ENCODE peak calls at places on chromosomes 7 and 10, in eight cellular contexts. One of them, this sample, is unnamed.

GRCh38 chr10:58399410-58399809 is 14.2 kb downstream of the TFAM start:
- DNase-seq in fibroblast of villous mesenchyme: no peak
- DNase-seq in T-helper 9 cell: no peak
- DNase-seq in T follicular helper cell: no peak
- DNase-seq in activated T-helper 1 cell treated with anti-CD3 and anti-CD28 coated beads, Interleukin-12 subunit alpha, Interleukin-12 subunit beta, Interleukin-2, Interleukin-4 antibody, amounts not matched to agents 30 ng/mL and 10 ng/mL and 1 ng/mL, durations not matched to agents 14 hours and 24 hours and 36 hours: no peak
- DNase-seq in upper lobe of right lung: no peak
- DNase-seq in fibroblast of mammary gland: peak
- DNase-seq in C1 segment of cervical spinal cord: no peak
- DNase-seq in this sample: peak

GRCh38 chr10:80524190-80524589 is 13.5 kb upstream of the SH2D4B start:
- DNase-seq in fibroblast of villous mesenchyme: no peak
- DNase-seq in T-helper 9 cell: no peak
- DNase-seq in T follicular helper cell: no peak
- DNase-seq in activated T-helper 1 cell treated with anti-CD3 and anti-CD28 coated beads, Interleukin-12 subunit alpha, Interleukin-12 subunit beta, Interleukin-2, Interleukin-4 antibody, amounts not matched to agents 30 ng/mL and 10 ng/mL and 1 ng/mL, durations not matched to agents 14 hours and 24 hours and 36 hours: no peak
- DNase-seq in upper lobe of right lung: no peak
- DNase-seq in fibroblast of mammary gland: no peak
- DNase-seq in C1 segment of cervical spinal cord: no peak
- DNase-seq in this sample: no peak

GRCh38 chr10:3452234-3452633 is 279.7 kb upstream of the PITRM1 start:
- DNase-seq in fibroblast of villous mesenchyme: peak
- DNase-seq in T-helper 9 cell: no peak
- DNase-seq in T follicular helper cell: no peak
- DNase-seq in activated T-helper 1 cell treated with anti-CD3 and anti-CD28 coated beads, Interleukin-12 subunit alpha, Interleukin-12 subunit beta, Interleukin-2, Interleukin-4 antibody, amounts not matched to agents 30 ng/mL and 10 ng/mL and 1 ng/mL, durations not matched to agents 14 hours and 24 hours and 36 hours: no peak
- DNase-seq in upper lobe of right lung: no peak
- DNase-seq in fibroblast of mammary gland: peak
- DNase-seq in C1 segment of cervical spinal cord: no peak
- DNase-seq in this sample: peak

GRCh38 chr7:27181176-27181520 is 3.9 kb downstream of the HOXA11 start:
- DNase-seq in fibroblast of villous mesenchyme: peak
- DNase-seq in T-helper 9 cell: no peak
- DNase-seq in T follicular helper cell: no peak
- DNase-seq in activated T-helper 1 cell treated with anti-CD3 and anti-CD28 coated beads, Interleukin-12 subunit alpha, Interleukin-12 subunit beta, Interleukin-2, Interleukin-4 antibody, amounts not matched to agents 30 ng/mL and 10 ng/mL and 1 ng/mL, durations not matched to agents 14 hours and 24 hours and 36 hours: no peak
- DNase-seq in upper lobe of right lung: peak
- DNase-seq in fibroblast of mammary gland: no peak
- DNase-seq in C1 segment of cervical spinal cord: no peak
- DNase-seq in this sample: no peak

GRCh38 chr10:85612378-85612775 is 754.2 kb downstream of the GRID1 start:
- DNase-seq in fibroblast of villous mesenchyme: no peak
- DNase-seq in T-helper 9 cell: peak
- DNase-seq in T follicular helper cell: peak
- DNase-seq in activated T-helper 1 cell treated with anti-CD3 and anti-CD28 coated beads, Interleukin-12 subunit alpha, Interleukin-12 subunit beta, Interleukin-2, Interleukin-4 antibody, amounts not matched to agents 30 ng/mL and 10 ng/mL and 1 ng/mL, durations not matched to agents 14 hours and 24 hours and 36 hours: peak
- DNase-seq in upper lobe of right lung: no peak
- DNase-seq in fibroblast of mammary gland: no peak
- DNase-seq in C1 segment of cervical spinal cord: no peak
- DNase-seq in this sample: no peak

GRCh38 chr7:112001089-112001826 is 204.9 kb downstream of the DOCK4 start:
- DNase-seq in fibroblast of villous mesenchyme: peak
- DNase-seq in T-helper 9 cell: no peak
- DNase-seq in T follicular helper cell: no peak
- DNase-seq in activated T-helper 1 cell treated with anti-CD3 and anti-CD28 coated beads, Interleukin-12 subunit alpha, Interleukin-12 subunit beta, Interleukin-2, Interleukin-4 antibody, amounts not matched to agents 30 ng/mL and 10 ng/mL and 1 ng/mL, durations not matched to agents 14 hours and 24 hours and 36 hours: no peak
- DNase-seq in upper lobe of right lung: no peak
- DNase-seq in fibroblast of mammary gland: peak
- DNase-seq in C1 segment of cervical spinal cord: no peak
- DNase-seq in this sample: peak

GRCh38 chr10:124123141-124123540 is 29.7 kb upstream of the CHST15 start:
- DNase-seq in fibroblast of villous mesenchyme: no peak
- DNase-seq in T-helper 9 cell: no peak
- DNase-seq in T follicular helper cell: no peak
- DNase-seq in activated T-helper 1 cell treated with anti-CD3 and anti-CD28 coated beads, Interleukin-12 subunit alpha, Interleukin-12 subunit beta, Interleukin-2, Interleukin-4 antibody, amounts not matched to agents 30 ng/mL and 10 ng/mL and 1 ng/mL, durations not matched to agents 14 hours and 24 hours and 36 hours: no peak
- DNase-seq in upper lobe of right lung: no peak
- DNase-seq in fibroblast of mammary gland: no peak
- DNase-seq in C1 segment of cervical spinal cord: no peak
- DNase-seq in this sample: peak

GRCh38 chr7:44633254-44634186 is 27.1 kb downstream of the OGDH start:
- DNase-seq in fibroblast of villous mesenchyme: peak
- DNase-seq in T-helper 9 cell: peak
- DNase-seq in T follicular helper cell: peak
- DNase-seq in activated T-helper 1 cell treated with anti-CD3 and anti-CD28 coated beads, Interleukin-12 subunit alpha, Interleukin-12 subunit beta, Interleukin-2, Interleukin-4 antibody, amounts not matched to agents 30 ng/mL and 10 ng/mL and 1 ng/mL, durations not matched to agents 14 hours and 24 hours and 36 hours: peak
- DNase-seq in upper lobe of right lung: peak
- DNase-seq in fibroblast of mammary gland: peak
- DNase-seq in C1 segment of cervical spinal cord: no peak
- DNase-seq in this sample: peak

GRCh38 chr7:51577390-51577789 is 260.8 kb upstream of the COBL start:
- DNase-seq in fibroblast of villous mesenchyme: no peak
- DNase-seq in T-helper 9 cell: no peak
- DNase-seq in T follicular helper cell: no peak
- DNase-seq in activated T-helper 1 cell treated with anti-CD3 and anti-CD28 coated beads, Interleukin-12 subunit alpha, Interleukin-12 subunit beta, Interleukin-2, Interleukin-4 antibody, amounts not matched to agents 30 ng/mL and 10 ng/mL and 1 ng/mL, durations not matched to agents 14 hours and 24 hours and 36 hours: no peak
- DNase-seq in upper lobe of right lung: no peak
- DNase-seq in fibroblast of mammary gland: no peak
- DNase-seq in C1 segment of cervical spinal cord: no peak
- DNase-seq in this sample: no peak

GRCh38 chr10:30865141-30865926 is 166.3 kb downstream of the ZNF438 start:
- DNase-seq in fibroblast of villous mesenchyme: peak
- DNase-seq in T-helper 9 cell: no peak
- DNase-seq in T follicular helper cell: no peak
- DNase-seq in activated T-helper 1 cell treated with anti-CD3 and anti-CD28 coated beads, Interleukin-12 subunit alpha, Interleukin-12 subunit beta, Interleukin-2, Interleukin-4 antibody, amounts not matched to agents 30 ng/mL and 10 ng/mL and 1 ng/mL, durations not matched to agents 14 hours and 24 hours and 36 hours: no peak
- DNase-seq in upper lobe of right lung: no peak
- DNase-seq in fibroblast of mammary gland: peak
- DNase-seq in C1 segment of cervical spinal cord: no peak
- DNase-seq in this sample: peak

GRCh38 chr7:94375713-94376112 is 19.0 kb upstream of the COL1A2 start:
- DNase-seq in fibroblast of villous mesenchyme: peak
- DNase-seq in T-helper 9 cell: no peak
- DNase-seq in T follicular helper cell: no peak
- DNase-seq in activated T-helper 1 cell treated with anti-CD3 and anti-CD28 coated beads, Interleukin-12 subunit alpha, Interleukin-12 subunit beta, Interleukin-2, Interleukin-4 antibody, amounts not matched to agents 30 ng/mL and 10 ng/mL and 1 ng/mL, durations not matched to agents 14 hours and 24 hours and 36 hours: no peak
- DNase-seq in upper lobe of right lung: no peak
- DNase-seq in fibroblast of mammary gland: peak
- DNase-seq in C1 segment of cervical spinal cord: no peak
- DNase-seq in this sample: peak

GRCh38 chr10:129496995-129497394 is 30.0 kb downstream of the MGMT start:
- DNase-seq in fibroblast of villous mesenchyme: peak
- DNase-seq in T-helper 9 cell: no peak
- DNase-seq in T follicular helper cell: no peak
- DNase-seq in activated T-helper 1 cell treated with anti-CD3 and anti-CD28 coated beads, Interleukin-12 subunit alpha, Interleukin-12 subunit beta, Interleukin-2, Interleukin-4 antibody, amounts not matched to agents 30 ng/mL and 10 ng/mL and 1 ng/mL, durations not matched to agents 14 hours and 24 hours and 36 hours: no peak
- DNase-seq in upper lobe of right lung: no peak
- DNase-seq in fibroblast of mammary gland: no peak
- DNase-seq in C1 segment of cervical spinal cord: no peak
- DNase-seq in this sample: no peak

GRCh38 chr10:10564081-10564480 is 453.6 kb upstream of the CELF2 start:
- DNase-seq in fibroblast of villous mesenchyme: no peak
- DNase-seq in T-helper 9 cell: no peak
- DNase-seq in T follicular helper cell: no peak
- DNase-seq in activated T-helper 1 cell treated with anti-CD3 and anti-CD28 coated beads, Interleukin-12 subunit alpha, Interleukin-12 subunit beta, Interleukin-2, Interleukin-4 antibody, amounts not matched to agents 30 ng/mL and 10 ng/mL and 1 ng/mL, durations not matched to agents 14 hours and 24 hours and 36 hours: no peak
- DNase-seq in upper lobe of right lung: no peak
- DNase-seq in fibroblast of mammary gland: peak
- DNase-seq in C1 segment of cervical spinal cord: no peak
- DNase-seq in this sample: no peak

This sample was measured in choroid plexus epithelial cell.